ENCODE peak calls at places on chromosomes 4 and X, in nine cellular contexts. V is lower lobe of right lung; I is fibroblast of mammary gland; W is GM12865; O is WTC11; B is progenitor cell of endocrine pancreas; R is colonic mucosa; G is left lung; M is activated CD8-positive, alpha-beta T cell treated with anti-CD3 and anti-CD28 coated beads for 36 hours. P is an unnamed sample.

GRCh38 chr4:113750734-113751133 is 10.8 kb downstream of the CAMK2D start:
- DNase-seq in I (no peak), G (no peak), O (no peak), R (no peak), V (no peak), B (no peak), W (no peak), M (no peak), P (no peak)

GRCh38 chrX:8033175-8033574 is 106.0 kb upstream of the PNPLA4 start:
- DNase-seq in I (no peak), M (no peak), O (no peak), V (no peak), B (no peak), G (no peak), W (no peak), R (no peak), P (peak; percentile 31)

GRCh38 chr4:43089730-43090129 is 197.2 kb downstream of the GRXCR1 start:
- DNase-seq in V (no peak), R (no peak), I (peak; percentile 11), W (no peak), B (no peak), M (no peak), O (no peak), G (no peak), P (no peak)

GRCh38 chr4:55906999-55907398 is 41.7 kb upstream of the CEP135 start:
- DNase-seq in M (peak; percentile 15), V (no peak), G (no peak), R (no peak), B (no peak), O (no peak), I (peak; percentile 46), W (no peak), P (no peak)

GRCh38 chr4:498328-498919 is 532 bp downstream of the ZNF721 start:
- DNase-seq in R (no peak), I (no peak), G (no peak), O (no peak), B (no peak), M (peak; percentile 29), W (no peak), V (no peak), P (no peak)

GRCh38 chr4:152807294-152807829 is 27.6 kb downstream of the ARFIP1 start:
- DNase-seq in W (peak; percentile 20), V (no peak), I (peak; percentile 75), M (no peak), R (no peak), B (no peak), O (no peak), G (no peak), P (no peak)

GRCh38 chr4:61923179-61923578 is 723.1 kb downstream of the ADGRL3 start:
- DNase-seq in G (no peak), W (no peak), B (no peak), M (no peak), V (no peak), R (no peak), I (no peak), O (no peak), P (no peak)

GRCh38 chrX:40108084-40108958 is 10.6 kb upstream of the BCOR start:
- DNase-seq in G (peak; percentile 76), M (no peak), W (no peak), R (peak; percentile 65), V (peak; percentile 54), O (peak; percentile 31), I (peak; percentile 52), B (peak; percentile 59), P (peak; percentile 72)

GRCh38 chr4:14783011-14783877 is 219.0 kb upstream of the CPEB2 start:
- DNase-seq in O (no peak), V (no peak), G (no peak), M (peak; percentile 67), W (peak; percentile 85), B (no peak), I (peak; percentile 90), R (no peak), P (no peak)

GRCh38 chrX:74922922-74923321 is 2.3 kb downstream of the NEXMIF start:
- DNase-seq in O (no peak), G (no peak), V (no peak), M (no peak), I (no peak), R (no peak), B (no peak), W (peak; percentile 91), P (no peak)

GRCh38 chr4:28490669-28491068 is 1630.0 kb downstream of the STIM2 start:
- DNase-seq in I (peak; percentile 42), W (no peak), V (no peak), R (no peak), B (no peak), M (no peak), O (no peak), G (no peak), P (no peak)

GRCh38 chr4:70903282-70903603 is 1.1 kb downstream of the MOB1B start:
- DNase-seq in V (no peak), B (no peak), G (no peak), R (peak; percentile 25), W (peak; percentile 10), M (peak; percentile 5), O (no peak), I (peak; percentile 30), P (no peak)

GRCh38 chrX:74349387-74349786 is 45.4 kb downstream of the ZCCHC13 start:
- DNase-seq in I (peak; percentile 76), W (no peak), B (no peak), R (no peak), G (no peak), M (no peak), V (no peak), O (no peak), P (no peak)

GRCh38 chr4:150302553-150302952 is 224.3 kb downstream of the DCLK2 start:
- DNase-seq in V (no peak), O (no peak), B (no peak), I (peak; percentile 98), W (no peak), R (no peak), G (no peak), M (peak; percentile 47), P (no peak)

GRCh38 chrX:9354918-9355317 is 109.9 kb upstream of the TBL1X start:
- DNase-seq in I (no peak), G (no peak), W (no peak), M (no peak), R (no peak), B (no peak), O (no peak), V (no peak), P (no peak)

GRCh38 chrX:103464774-103465117 is 54.5 kb downstream of the RAB40A start:
- DNase-seq in O (peak; percentile 74), B (peak; percentile 54), V (peak; percentile 51), R (peak; percentile 82), W (peak; percentile 70), I (peak; percentile 76), M (peak; percentile 87), G (no peak), P (peak; percentile 77)

GRCh38 chrX:131778269-131779218 is 234.7 kb downstream of the OR13H1 start:
- DNase-seq in R (peak; percentile 88), V (no peak), O (no peak), I (peak; percentile 80), W (peak; percentile 27), M (no peak), G (no peak), B (no peak), P (no peak)

GRCh38 chrX:149398027-149398426 is 107.1 kb downstream of the IDS start:
- DNase-seq in O (peak; percentile 21), M (no peak), W (no peak), G (no peak), I (no peak), R (no peak), B (no peak), V (no peak), P (no peak)

GRCh38 chrX:102669526-102669925 is 18.2 kb downstream of the GPRASP1 start:
- DNase-seq in G (no peak), W (no peak), M (no peak), R (no peak), I (no peak), B (no peak), V (no peak), O (no peak), P (no peak)

GRCh38 chrX:19515615-19516105 is 352 bp upstream of the MAP3K15 start:
- DNase-seq in V (no peak), I (no peak), M (no peak), B (no peak), G (no peak), R (no peak), W (no peak), O (peak; percentile 12), P (no peak)

GRCh38 chrX:102126863-102127262 is 1.4 kb downstream of the TCEAL2 start:
- DNase-seq in B (no peak), V (no peak), R (no peak), O (no peak), G (no peak), W (no peak), I (no peak), M (no peak), P (no peak)

GRCh38 chr4:181959121-181959520 is 284.1 kb upstream of the TENM3 start:
- DNase-seq in G (no peak), B (no peak), V (no peak), M (no peak), R (no peak), O (no peak), I (peak; percentile 87), W (no peak), P (no peak)

GRCh38 chr4:156113138-156113537 is 159.5 kb upstream of the CTSO start:
- DNase-seq in M (no peak), R (no peak), I (no peak), G (no peak), W (no peak), B (no peak), V (no peak), O (no peak), P (no peak)
- TF ChIP-seq CTCF in M (no peak), R (no peak), I (peak; percentile 21), G (no peak), W (peak; percentile 4), B (peak; percentile 33), V (no peak), O (no peak), P (no peak)

GRCh38 chr4:82268826-82269193 is 105.0 kb downstream of the HNRNPD start:
- DNase-seq in G (no peak), B (no peak), O (no peak), W (no peak), M (no peak), R (no peak), V (no peak), I (no peak), P (no peak)
- TF ChIP-seq CTCF in G (no peak), B (no peak), O (no peak), W (no peak), M (peak; percentile 35), R (no peak), V (no peak), I (no peak), P (no peak)

GRCh38 chrX:25523574-25523973 is 507.8 kb upstream of the ARX start:
- DNase-seq in O (peak; percentile 32), I (peak; percentile 26), G (no peak), W (peak; percentile 13), B (no peak), V (no peak), R (no peak), M (no peak), P (peak; percentile 36)
- TF ChIP-seq CTCF in O (no peak), I (peak; percentile 19), G (peak; percentile 33), W (no peak), B (peak; percentile 55), V (peak; percentile 19), R (no peak), M (no peak), P (peak; percentile 41)

DNA sequence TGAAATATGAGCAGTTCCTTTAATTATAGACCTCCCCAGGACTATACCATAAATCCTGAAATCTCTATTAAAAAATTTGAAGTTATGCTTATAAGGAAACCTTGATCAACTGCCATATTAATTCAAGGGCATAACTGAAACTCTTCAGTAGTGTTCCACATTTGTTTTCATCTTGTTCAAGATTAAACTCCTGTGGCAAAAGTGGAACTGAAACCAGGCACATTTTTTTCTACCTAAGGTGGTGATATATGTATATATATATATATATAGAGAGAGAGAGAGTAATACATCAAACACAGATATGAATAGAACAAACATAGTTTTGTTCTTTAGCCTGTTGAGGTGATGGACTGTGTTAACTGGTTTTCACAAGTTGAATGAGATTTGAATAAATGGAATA is 287.9 kb downstream of the DACH2 start:
- DNase-seq in I (no peak), O (no peak), G (no peak), M (no peak), B (no peak), W (no peak), R (no peak), V (no peak), P (no peak)
- TF ChIP-seq CTCF in I (no peak), O (no peak), G (no peak), M (no peak), B (no peak), W (no peak), R (no peak), V (no peak), P (no peak)